ENCODE peak calls at places on chromosomes 12 and 14, in five cellular contexts. I, R, T, V and E are unnamed samples.

GRCh38 chr12:92442782-92443181 is 260.0 kb upstream of the PLEKHG7 start:
- DNase-seq in I (no peak), R (no peak), T (no peak), V (no peak), E (no peak)

GRCh38 chr12:80659512-80660094 is 47.8 kb upstream of the MYF6 start:
- DNase-seq in I (no peak), R (no peak), T (no peak), V (no peak), E (no peak)

GRCh38 chr12:53751336-53752191 is at the start of gene CISTR:
- DNase-seq in I (no peak), R (no peak), T (no peak), V (no peak), E (peak)

GRCh38 chr12:103785243-103786031 is 55.6 kb downstream of the NT5DC3 start:
- DNase-seq in I (no peak), R (no peak), T (peak), V (no peak), E (no peak)

GRCh38 chr14:65429757-65430156 is 17.2 kb downstream of the FUT8 start:
- DNase-seq in I (no peak), R (no peak), T (no peak), V (no peak), E (no peak)

GRCh38 chr14:100914597-100915021 is 11.1 kb upstream of the RTL1 start:
- DNase-seq in I (no peak), R (no peak), T (no peak), V (no peak), E (no peak)

GRCh38 chr12:54384591-54385041 is at the start of gene ZNF385A:
- DNase-seq in I (no peak), R (no peak), T (no peak), V (no peak), E (no peak)

GRCh38 chr14:54784657-54785056 is 118.0 kb downstream of the GCH1 start:
- DNase-seq in I (no peak), R (no peak), T (no peak), V (no peak), E (no peak)

GRCh38 chr12:53427905-53428594 is 4.4 kb downstream of the AMHR2 start:
- DNase-seq in I (peak), R (no peak), T (no peak), V (no peak), E (no peak)

GRCh38 chr12:112843272-112843671 is 51.7 kb downstream of the RPH3A start:
- DNase-seq in I (no peak), R (no peak), T (no peak), V (no peak), E (no peak)

GRCh38 chr14:54593860-54594259 is 26.9 kb downstream of the SAMD4A start:
- DNase-seq in I (no peak), R (no peak), T (no peak), V (no peak), E (no peak)

GRCh38 chr12:60257063-60257462 is 661.2 kb downstream of the SLC16A7 start:
- DNase-seq in I (peak), R (no peak), T (peak), V (no peak), E (no peak)

GRCh38 chr12:58966939-58967338 is 46.6 kb upstream of the LRIG3 start:
- DNase-seq in I (no peak), R (no peak), T (no peak), V (no peak), E (no peak)

GRCh38 chr14:92658160-92658559 is 90.3 kb downstream of the LGMN start:
- DNase-seq in I (no peak), R (no peak), T (no peak), V (no peak), E (no peak)

GRCh38 chr12:39071611-39072010 is 166.2 kb upstream of the CPNE8 start:
- DNase-seq in I (no peak), R (no peak), T (no peak), V (no peak), E (no peak)

GRCh38 chr14:79680087-79680486 is 531.2 kb downstream of the DIO2 start:
- DNase-seq in I (no peak), R (no peak), T (no peak), V (no peak), E (peak)

GRCh38 chr14:56378474-56378873 is 201.1 kb upstream of the TMEM260 start:
- DNase-seq in I (no peak), R (no peak), T (no peak), V (no peak), E (no peak)

GRCh38 chr14:78088941-78089340 is 81.2 kb upstream of the NRXN3 start:
- DNase-seq in I (no peak), R (no peak), T (no peak), V (no peak), E (peak)

GRCh38 chr12:72346331-72346944 is 74.3 kb downstream of the TRHDE start:
- DNase-seq in I (peak), R (peak), T (peak), V (peak), E (peak)

GRCh38 chr12:51382173-51382572 is 9.0 kb downstream of the GALNT6 start:
- DNase-seq in I (no peak), R (no peak), T (no peak), V (no peak), E (no peak)

GRCh38 chr12:82359115-82359478 is 768 bp downstream of the METTL25 start:
- DNase-seq in I (no peak), R (no peak), T (no peak), V (no peak), E (peak)

GRCh38 chr12:105334001-105334400 is 3.5 kb downstream of the C12orf75 start:
- DNase-seq in I (no peak), R (no peak), T (no peak), V (no peak), E (no peak)

GRCh38 chr14:95524706-95525512 is 8.5 kb upstream of the SYNE3 start:
- DNase-seq in I (no peak), R (no peak), T (peak), V (no peak), E (no peak)

GRCh38 chr14:99393059-99393655 is 87.5 kb downstream of the SETD3 start:
- DNase-seq in I (peak), R (peak), T (peak), V (no peak), E (peak)

GRCh38 chr12:114920828-114921579 is 237.0 kb upstream of the TBX3 start:
- DNase-seq in I (no peak), R (no peak), T (no peak), V (no peak), E (no peak)

GRCh38 chr14:105602799-105603763 is 76.7 kb downstream of the TMEM121 start:
- DNase-seq in I (no peak), R (no peak), T (no peak), V (no peak), E (no peak)

GRCh38 chr12:115810166-115810565 is 467.3 kb downstream of the MED13L start:
- DNase-seq in I (no peak), R (no peak), T (no peak), V (no peak), E (no peak)

GRCh38 chr12:79935624-79936040 is 735 bp upstream of the PPP1R12A start:
- DNase-seq in I (no peak), R (no peak), T (peak), V (peak), E (no peak)

GRCh38 chr12:85016423-85016822 is 19.7 kb downstream of the TSPAN19 start:
- DNase-seq in I (peak), R (no peak), T (peak), V (no peak), E (no peak)

GRCh38 chr12:69739287-69740191 is 879 bp downstream of the RAB3IP start:
- DNase-seq in I (peak), R (no peak), T (peak), V (peak), E (peak)

GRCh38 chr12:69738351-69739286 is at the start of gene RAB3IP:
- DNase-seq in I (peak), R (peak), T (peak), V (peak), E (peak)

GRCh38 chr12:69744109-69744508 is 5.4 kb downstream of the RAB3IP start:
- DNase-seq in I (no peak), R (no peak), T (no peak), V (no peak), E (no peak)
- TF ChIP-seq MAX in I (no peak), R (no peak), T (no peak), V (no peak), E (no peak)

DNA sequence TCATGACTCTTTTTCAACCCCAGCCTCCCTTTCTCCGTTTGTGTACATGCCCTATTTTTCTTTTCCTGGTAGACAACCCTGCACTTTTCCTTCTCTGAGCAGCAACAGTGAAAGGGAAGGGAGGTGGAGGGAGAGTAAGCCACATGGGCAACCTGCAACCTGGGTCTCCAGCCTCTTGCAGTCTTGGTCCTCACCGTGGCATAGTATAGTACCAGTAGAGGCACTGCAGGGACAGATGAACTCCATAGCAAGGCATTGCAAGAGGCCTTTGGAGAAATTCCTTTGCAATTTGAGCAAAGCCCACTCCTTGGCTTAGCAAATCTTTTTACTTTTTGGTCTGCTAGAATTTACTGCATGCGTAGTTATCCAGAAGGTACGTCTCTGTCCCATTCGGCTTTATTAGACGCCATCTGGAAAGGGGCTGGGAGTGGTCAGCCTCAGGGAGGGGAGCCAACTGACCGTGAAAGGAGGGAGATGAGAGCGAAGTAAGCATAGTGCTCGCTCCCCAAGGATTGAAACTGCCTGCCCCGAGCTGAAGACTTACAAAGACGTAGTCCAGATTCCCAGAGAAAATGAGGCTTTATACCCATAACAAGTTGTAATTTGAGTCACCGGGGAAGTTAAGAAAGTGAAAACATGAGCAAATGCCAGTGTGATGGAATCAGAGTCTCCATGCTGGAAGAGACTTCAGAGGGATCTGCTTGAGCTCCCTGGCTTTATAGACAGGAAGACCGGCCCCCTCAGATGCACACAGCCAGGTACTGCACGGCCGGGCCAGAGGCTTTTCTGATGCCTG is 331.9 kb downstream of the CACNA1C start:
- DNase-seq in I (no peak), R (no peak), T (no peak), V (no peak), E (no peak)
- TF ChIP-seq MAX in I (no peak), R (no peak), T (no peak), V (no peak), E (no peak)

GRCh38 chr14:72892879-72893635 is 844 bp downstream of the DPF3 start:
- DNase-seq in I (no peak), R (no peak), T (no peak), V (no peak), E (peak)
- TF ChIP-seq MAX in I (no peak), R (no peak), T (no peak), V (no peak), E (no peak)

GRCh38 chr14:28254768-28255167 is 511.8 kb upstream of the FOXG1 start:
- DNase-seq in I (no peak), R (no peak), T (no peak), V (no peak), E (no peak)
- TF ChIP-seq MAX in I (no peak), R (no peak), T (no peak), V (no peak), E (no peak)

DNA sequence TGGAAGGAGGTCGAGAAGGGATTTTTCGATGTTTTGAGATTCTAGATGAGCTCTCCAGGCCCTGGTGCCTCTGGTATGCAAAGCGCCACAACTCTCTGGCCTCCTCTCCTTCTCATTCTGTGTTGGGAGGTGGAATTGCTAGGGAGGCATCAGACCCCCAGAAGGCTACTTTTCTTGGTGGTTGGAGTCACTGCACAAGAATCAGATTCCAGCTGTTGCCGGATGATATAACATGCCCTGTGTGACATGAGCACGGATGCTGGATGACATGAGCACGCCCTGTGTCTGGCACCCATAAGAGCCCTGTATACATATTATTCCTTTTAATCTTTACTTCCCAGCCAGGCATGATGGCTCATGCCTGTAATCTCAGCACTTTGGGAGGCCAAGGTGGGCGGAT is 4.1 kb downstream of the OASL start:
- DNase-seq in I (no peak), R (no peak), T (no peak), V (no peak), E (no peak)
- TF ChIP-seq MAX in I (no peak), R (no peak), T (no peak), V (no peak), E (no peak)

GRCh38 chr12:124758266-124759200 is 105.1 kb downstream of the SCARB1 start:
- DNase-seq in I (no peak), R (no peak), T (no peak), V (no peak), E (no peak)
- TF ChIP-seq MAX in I (no peak), R (no peak), T (no peak), V (no peak), E (no peak)

GRCh38 chr12:42468341-42468821 is 121.2 kb downstream of the PRICKLE1 start:
- DNase-seq in I (no peak), R (no peak), T (no peak), V (peak), E (no peak)
- TF ChIP-seq MAX in I (no peak), R (no peak), T (no peak), V (no peak), E (no peak)

GRCh38 chr12:2013527-2014223 is 9.4 kb upstream of the DCP1B start:
- DNase-seq in I (no peak), R (no peak), T (no peak), V (no peak), E (no peak)

GRCh38 chr12:2018401-2018800 is 14.1 kb upstream of the DCP1B start:
- DNase-seq in I (no peak), R (no peak), T (no peak), V (no peak), E (no peak)

GRCh38 chr12:2019126-2019525 is 14.9 kb upstream of the DCP1B start:
- DNase-seq in I (no peak), R (no peak), T (no peak), V (no peak), E (no peak)

GRCh38 chr12:2016862-2017723 is 12.8 kb upstream of the DCP1B start:
- DNase-seq in I (no peak), R (no peak), T (no peak), V (no peak), E (no peak)

GRCh38 chr12:2017724-2018337 is 13.6 kb upstream of the DCP1B start:
- DNase-seq in I (no peak), R (no peak), T (no peak), V (no peak), E (no peak)
- TF ChIP-seq MAX in I (no peak), R (no peak), T (no peak), V (no peak), E (no peak)